ENCODE peak calls at places on chromosomes 2 and 18, in eight cellular contexts. Z is thoracic aorta; P is lower lobe of right lung; F is mammary epithelial cell; S is heart left ventricle; K is HL-60; B is suprapubic skin; N is naive thymus-derived CD4-positive, alpha-beta T cell. E is an unnamed sample.

GRCh38 chr2:225894240-225894980 is 494.9 kb downstream of the NYAP2 start:
- DNase-seq in P (no peak), N (no peak), Z (no peak), S (no peak), K (no peak), B (no peak), F (peak; percentile 46), E (no peak)

GRCh38 chr2:67733517-67733916 is 329.3 kb downstream of the C1D start:
- DNase-seq in F (peak; percentile 6), K (peak; percentile 21), B (no peak), P (peak; percentile 48), Z (no peak), S (peak; percentile 15), N (no peak), E (no peak)

GRCh38 chr2:147521936-147522335 is 322.9 kb upstream of the ACVR2A start:
- DNase-seq in K (no peak), Z (no peak), P (no peak), S (no peak), F (no peak), N (no peak), B (no peak), E (no peak)

GRCh38 chr2:127577208-127577475 is 41.7 kb downstream of the MYO7B start:
- DNase-seq in N (no peak), K (no peak), Z (no peak), S (no peak), B (no peak), P (no peak), F (no peak), E (no peak)

GRCh38 chr2:219467736-219468075 is 31.0 kb upstream of the GMPPA start:
- DNase-seq in S (no peak), K (no peak), N (no peak), P (no peak), F (peak; percentile 83), B (no peak), Z (no peak), E (peak; percentile 60)

GRCh38 chr2:169185711-169186110 is 116.3 kb downstream of the DHRS9 start:
- DNase-seq in P (no peak), F (no peak), Z (no peak), B (no peak), K (no peak), N (no peak), S (no peak), E (no peak)

GRCh38 chr18:61256291-61256690 is 76.9 kb upstream of the CDH20 start:
- DNase-seq in N (no peak), F (no peak), B (no peak), S (no peak), K (no peak), Z (no peak), P (no peak), E (no peak)

GRCh38 chr2:236855176-236855865 is 230.4 kb upstream of the COPS8 start:
- DNase-seq in N (no peak), S (no peak), B (no peak), K (no peak), Z (no peak), P (no peak), F (no peak), E (no peak)

GRCh38 chr18:62877448-62878221 is 162.3 kb downstream of the PHLPP1 start:
- DNase-seq in P (no peak), F (no peak), B (no peak), S (no peak), K (no peak), N (no peak), Z (no peak), E (no peak)

GRCh38 chr2:127508621-127509034 is 17.7 kb downstream of the IWS1 start:
- DNase-seq in Z (peak; percentile 82), K (peak; percentile 41), B (peak; percentile 81), F (peak; percentile 99), N (no peak), P (no peak), S (peak; percentile 74), E (peak; percentile 94)

DNA sequence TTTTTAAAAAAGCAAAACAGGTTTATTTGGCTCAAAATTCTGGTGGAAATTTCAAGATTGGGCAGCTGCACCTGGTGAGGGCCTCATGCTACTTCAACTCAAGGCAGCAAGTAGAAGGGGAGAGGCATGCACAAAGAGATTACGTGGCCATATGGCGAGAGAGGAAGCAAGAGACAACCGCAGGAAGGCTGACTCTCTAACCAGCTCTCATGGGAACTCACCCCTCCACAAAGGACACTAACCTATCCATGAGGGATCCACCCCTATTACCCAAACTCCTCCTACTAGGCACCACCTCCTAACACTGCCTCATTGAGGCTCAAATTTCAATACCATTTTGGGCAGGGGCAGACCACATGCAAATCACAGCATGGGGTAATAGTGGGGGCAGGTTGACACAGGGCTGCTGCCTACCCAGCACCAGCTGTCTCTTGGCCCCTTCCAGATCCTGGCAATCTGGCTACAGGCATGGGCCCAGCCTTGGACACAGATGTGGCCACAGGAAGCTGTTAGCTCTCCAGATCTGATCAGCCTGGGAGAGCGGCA is 2.0 kb upstream of the CAPN10 start:
- DNase-seq in S (no peak), Z (no peak), B (no peak), K (peak; percentile 94), N (no peak), F (peak; percentile 44), P (peak; percentile 20), E (no peak)
- H3K27ac ChIP-seq in S (no peak overlapping the region), Z (no peak overlapping the region), B (peak overlapping the region; percentile 8), K (peak overlapping the region; percentile 43), N (peak overlapping the region; percentile 24), F (peak overlapping the region; percentile 75), P (peak overlapping the region; percentile 7), E (no peak overlapping the region)

GRCh38 chr2:28528206-28528605 is 32.3 kb downstream of the PLB1 start:
- DNase-seq in B (no peak), S (peak; percentile 78), F (no peak), Z (no peak), K (no peak), P (no peak), N (no peak), E (no peak)
- H3K27ac ChIP-seq in B (no peak overlapping the region), S (peak overlapping the region; percentile 57), F (no peak overlapping the region), Z (no peak overlapping the region), K (no peak overlapping the region), P (no peak overlapping the region), N (no peak overlapping the region), E (no peak overlapping the region)

DNA sequence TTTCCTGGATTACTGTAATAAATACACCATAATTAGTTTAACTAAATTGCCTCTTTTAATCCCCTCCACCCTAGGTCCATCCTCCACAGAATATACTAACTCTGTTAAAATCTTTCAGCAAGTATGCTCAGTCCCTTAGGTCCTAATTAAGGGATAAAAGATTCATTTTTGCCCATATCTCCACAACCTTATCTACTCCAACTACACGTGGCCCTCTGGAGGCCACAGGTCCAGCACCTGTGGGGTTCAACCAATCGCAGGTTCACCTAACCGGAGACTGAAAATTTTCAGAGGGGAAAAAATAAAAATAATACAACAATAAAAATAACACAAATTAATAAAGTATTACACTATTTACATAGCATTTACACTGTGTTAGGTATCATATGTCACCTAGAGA is 86.4 kb downstream of the MAP4K3 start:
- DNase-seq in Z (no peak), B (no peak), F (no peak), P (no peak), S (no peak), K (no peak), N (no peak), E (no peak)
- H3K27ac ChIP-seq in Z (no peak overlapping the region), B (no peak overlapping the region), F (no peak overlapping the region), P (no peak overlapping the region), S (no peak overlapping the region), K (no peak overlapping the region), N (no peak overlapping the region), E (no peak overlapping the region)

GRCh38 chr2:120509213-120509815 is 163.4 kb downstream of the INHBB start:
- DNase-seq in N (no peak), F (no peak), Z (no peak), P (no peak), K (no peak), B (peak; percentile 54), S (no peak), E (no peak)

GRCh38 chr2:120511546-120512320 is 165.8 kb downstream of the INHBB start:
- DNase-seq in N (no peak), F (no peak), B (no peak), S (no peak), Z (no peak), K (no peak), P (no peak), E (no peak)

GRCh38 chr2:120510751-120511395 is 164.9 kb downstream of the INHBB start:
- DNase-seq in K (no peak), N (no peak), Z (no peak), P (no peak), F (no peak), B (no peak), S (no peak), E (no peak)

GRCh38 chr2:120509991-120510735 is 164.2 kb downstream of the INHBB start:
- DNase-seq in N (no peak), F (no peak), Z (no peak), S (no peak), P (no peak), K (no peak), B (no peak), E (no peak)

DNA sequence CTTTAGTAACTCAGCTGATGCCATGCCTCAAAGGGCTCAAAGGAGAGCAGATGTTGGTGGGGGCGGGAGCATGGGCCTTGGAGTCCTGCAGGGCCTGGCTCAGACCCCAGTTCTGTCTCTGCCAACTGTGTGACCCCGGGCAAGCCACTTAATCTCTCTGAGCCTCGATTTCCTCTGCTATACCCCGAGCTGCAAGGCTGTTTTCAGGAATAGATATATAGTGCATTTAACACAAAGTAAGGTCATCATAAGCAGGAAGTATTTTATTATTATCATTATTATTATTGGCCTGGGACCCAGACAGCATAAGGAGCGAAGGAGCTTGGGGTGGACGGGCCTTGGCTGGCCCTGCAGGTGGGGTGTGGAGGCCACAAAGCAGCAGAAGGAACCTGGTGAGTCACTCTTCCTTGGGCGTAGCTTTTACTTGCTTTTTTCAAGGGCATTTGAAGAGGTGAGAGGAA is 162.7 kb downstream of the INHBB start:
- DNase-seq in B (peak; percentile 42), F (peak; percentile 70), Z (no peak), N (no peak), P (no peak), K (no peak), S (no peak), E (peak; percentile 20)
- H3K27ac ChIP-seq in B (no peak overlapping the region), F (no peak overlapping the region), Z (no peak overlapping the region), N (no peak overlapping the region), P (no peak overlapping the region), K (no peak overlapping the region), S (no peak overlapping the region), E (no peak overlapping the region)

DNA sequence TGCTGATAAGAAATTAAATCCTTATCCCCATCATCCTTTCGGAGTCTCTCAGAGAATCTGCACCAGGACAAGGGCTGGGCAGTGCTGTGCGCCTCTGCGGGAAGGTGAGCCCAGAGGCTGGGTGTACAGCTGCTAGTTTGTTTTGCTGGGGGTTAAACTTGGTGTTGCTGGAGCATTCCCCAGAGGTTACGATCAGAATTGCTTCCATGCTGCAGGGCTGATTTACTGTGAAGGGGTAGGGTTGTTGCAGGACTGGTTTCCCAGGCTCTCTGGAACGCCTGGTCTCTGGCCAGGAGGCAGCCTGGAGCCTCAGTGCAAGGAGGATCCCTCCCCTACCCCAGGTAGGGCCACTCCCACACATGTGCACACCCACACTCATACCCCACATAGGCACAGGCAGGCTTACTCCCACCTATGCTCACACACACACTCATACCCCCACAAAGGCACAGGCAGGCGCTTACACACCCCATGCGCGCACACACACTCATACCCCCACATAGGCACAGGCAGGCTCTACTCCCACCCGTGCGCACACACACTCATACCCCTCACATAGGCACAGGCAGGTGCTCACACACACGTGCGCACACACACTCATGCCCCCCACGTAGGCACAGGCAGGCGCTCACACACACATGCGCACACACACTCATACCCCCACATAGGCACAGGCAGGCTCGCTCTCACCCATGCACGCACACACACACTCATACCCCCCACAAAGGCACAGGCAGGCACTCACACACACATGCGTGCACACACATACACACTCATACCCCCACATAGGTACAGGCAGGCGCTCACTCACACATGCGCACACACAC is 11.3 kb downstream of the CNNM4 start:
- DNase-seq in P (peak; percentile 73), S (no peak), K (no peak), N (no peak), Z (no peak), B (no peak), F (no peak), E (peak; percentile 56)
- H3K27ac ChIP-seq in P (no peak overlapping the region), S (no peak overlapping the region), K (no peak overlapping the region), N (no peak overlapping the region), Z (no peak overlapping the region), B (no peak overlapping the region), F (no peak overlapping the region), E (no peak overlapping the region)

E was measured in epithelial cell of prostate.